ENCODE peak calls at places on chromosomes 1 and 21, in eight cellular contexts. S is lower leg skin, T is ovary, N is tibial nerve, B is A549, P is transverse colon, F is HepG2, X is adrenal gland. D is an unnamed sample.

GRCh38 chr1:246164764-246165163 is 342.3 kb downstream of the SMYD3 start:
- DNase-seq in F (no peak), B (no peak), P (no peak), T (no peak), N (no peak), X (no peak), S (no peak), D (no peak)

GRCh38 chr1:86062458-86062857 is 94.1 kb downstream of the COL24A1 start:
- DNase-seq in F (no peak), T (no peak), X (no peak), B (no peak), S (no peak), N (no peak), P (no peak), D (no peak)

GRCh38 chr1:241627453-241628329 is 12.5 kb downstream of the CHML start:
- DNase-seq in X (peak), P (peak), S (no peak), N (no peak), F (peak), B (peak), T (no peak), D (no peak)

GRCh38 chr1:180816132-180816531 is 96.6 kb upstream of the KIAA1614 start:
- DNase-seq in X (no peak), T (no peak), B (no peak), N (no peak), S (no peak), P (no peak), F (no peak), D (no peak)

GRCh38 chr1:65247419-65248359 is 61.7 kb upstream of the DNAJC6 start:
- DNase-seq in B (peak), N (no peak), F (no peak), S (peak), X (no peak), P (no peak), T (no peak), D (peak)

GRCh38 chr1:68225781-68226180 is 6.5 kb downstream of the WLS start:
- DNase-seq in N (no peak), T (no peak), X (no peak), S (no peak), P (no peak), F (no peak), B (no peak), D (no peak)

GRCh38 chr1:1893291-1893985 is 2.6 kb upstream of the GNB1 start:
- DNase-seq in X (no peak), P (no peak), S (no peak), T (no peak), F (no peak), N (no peak), B (no peak), D (no peak)

GRCh38 chr21:32900814-32901213 is 124.9 kb upstream of the OLIG2 start:
- DNase-seq in X (no peak), N (no peak), T (no peak), F (no peak), P (no peak), S (no peak), B (no peak), D (no peak)

GRCh38 chr1:212593696-212594335 is 14.7 kb upstream of the ATF3 start:
- DNase-seq in N (no peak), S (no peak), F (no peak), P (no peak), B (no peak), X (no peak), T (no peak), D (no peak)

GRCh38 chr21:45973475-45974072 is 8.0 kb upstream of the COL6A1 start:
- DNase-seq in N (peak), T (peak), X (peak), B (peak), F (peak), P (peak), S (peak), D (peak)

GRCh38 chr21:9756677-9757076 is 764.7 kb upstream of the TPTE start:
- DNase-seq in F (no peak), S (no peak), X (no peak), T (no peak), N (no peak), P (no peak), B (no peak), D (no peak)

GRCh38 chr1:28280501-28280900 is 21.2 kb downstream of the SESN2 start:
- DNase-seq in B (no peak), X (no peak), S (no peak), N (no peak), F (no peak), T (no peak), P (no peak), D (no peak)

GRCh38 chr1:224264321-224264720 is 65.7 kb downstream of the NVL start:
- DNase-seq in P (no peak), X (no peak), F (no peak), N (no peak), S (no peak), T (no peak), B (no peak), D (no peak)

GRCh38 chr1:156834322-156834721 is 17.7 kb upstream of the SH2D2A start:
- DNase-seq in N (no peak), B (no peak), T (no peak), P (no peak), F (no peak), S (no peak), X (no peak), D (no peak)

GRCh38 chr1:74038042-74038441 is 159.9 kb downstream of the LRRIQ3 start:
- DNase-seq in F (no peak), X (no peak), P (no peak), S (no peak), T (no peak), N (no peak), B (no peak), D (no peak)

GRCh38 chr1:53634571-53634979 is 104.4 kb downstream of the GLIS1 start:
- DNase-seq in S (no peak), X (peak), N (no peak), P (no peak), B (no peak), T (no peak), F (no peak), D (no peak)

GRCh38 chr1:66563094-66563800 is 29.3 kb downstream of the SGIP1 start:
- DNase-seq in T (peak), X (no peak), S (peak), F (peak), B (peak), N (no peak), P (peak), D (no peak)

GRCh38 chr21:26194326-26194725 is 23.8 kb upstream of the APP start:
- DNase-seq in X (no peak), S (no peak), F (no peak), P (no peak), T (no peak), B (no peak), N (no peak), D (no peak)

GRCh38 chr1:51175278-51175677 is 60.8 kb upstream of the RNF11 start:
- DNase-seq in T (no peak), N (no peak), B (no peak), F (no peak), P (no peak), S (no peak), X (no peak), D (no peak)

GRCh38 chr21:15001113-15001512 is 63.7 kb downstream of the NRIP1 start:
- DNase-seq in T (no peak), N (no peak), P (no peak), F (no peak), X (no peak), B (no peak), S (no peak), D (no peak)

GRCh38 chr1:23286401-23286800 is 57.7 kb downstream of the HNRNPR start:
- DNase-seq in N (no peak), B (no peak), F (no peak), T (no peak), P (no peak), S (no peak), X (no peak), D (no peak)

GRCh38 chr1:209816923-209817322 is 10.8 kb upstream of the UTP25 start:
- DNase-seq in X (no peak), T (no peak), F (no peak), P (no peak), S (no peak), N (no peak), B (no peak), D (no peak)

GRCh38 chr1:115712911-115713609 is 55.5 kb downstream of the CASQ2 start:
- DNase-seq in T (no peak), B (no peak), X (no peak), P (no peak), N (no peak), F (no peak), S (no peak), D (no peak)

GRCh38 chr1:169132512-169133227 is 26.2 kb downstream of the ATP1B1 start:
- DNase-seq in F (no peak), P (no peak), N (no peak), T (no peak), X (no peak), B (no peak), S (no peak), D (no peak)

GRCh38 chr1:120179420-120180348 is 3.4 kb upstream of the SEC22B start:
- DNase-seq in N (no peak), F (no peak), X (no peak), T (peak), S (no peak), B (no peak), P (peak), D (peak)

GRCh38 chr1:235866207-235866912 is at the start of gene LYST:
- DNase-seq in B (peak), X (peak), T (peak), P (peak), N (peak), F (peak), S (peak), D (peak)

GRCh38 chr1:15452216-15452615 is 4.3 kb upstream of the CELA2A start:
- DNase-seq in B (no peak), N (no peak), X (no peak), T (no peak), P (no peak), F (no peak), S (no peak), D (no peak)

GRCh38 chr1:47231314-47232186 is 475 bp downstream of the TAL1 start:
- DNase-seq in B (peak), S (no peak), P (no peak), N (peak), X (peak), T (no peak), F (no peak), D (peak)

GRCh38 chr1:21490774-21491482 is 18.3 kb upstream of the ALPL start:
- DNase-seq in S (no peak), X (no peak), F (peak), B (peak), N (no peak), T (no peak), P (peak), D (no peak)

GRCh38 chr21:36288651-36289243 is 31.2 kb upstream of the MORC3 start:
- DNase-seq in N (no peak), X (no peak), P (no peak), S (no peak), F (no peak), B (no peak), T (no peak), D (no peak)

GRCh38 chr1:151693057-151693651 is 23.4 kb downstream of the CELF3 start:
- DNase-seq in T (no peak), F (peak), N (no peak), B (peak), S (no peak), X (no peak), P (no peak), D (no peak)

GRCh38 chr1:60895167-60896124 is 186.9 kb upstream of the NFIA start:
- DNase-seq in P (no peak), N (no peak), X (no peak), F (no peak), B (no peak), S (no peak), T (no peak), D (no peak)

GRCh38 chr1:30184393-30185141 is 538.8 kb downstream of the MATN1 start:
- DNase-seq in P (no peak), B (no peak), T (no peak), F (no peak), S (peak), N (no peak), X (no peak), D (no peak)

GRCh38 chr1:227234998-227235405 is 83.3 kb downstream of the CDC42BPA start:
- DNase-seq in P (no peak), F (peak), B (peak), T (no peak), X (no peak), S (no peak), N (peak), D (no peak)

GRCh38 chr1:74422379-74423155 is 89.8 kb downstream of the LRRC53 start:
- DNase-seq in S (no peak), X (no peak), F (no peak), N (no peak), B (no peak), P (no peak), T (no peak), D (no peak)

GRCh38 chr21:44089001-44089911 is 17.9 kb upstream of the PWP2 start:
- DNase-seq in P (peak), N (no peak), S (no peak), B (no peak), F (no peak), T (no peak), X (no peak), D (no peak)

GRCh38 chr21:44993321-44994015 is 53.6 kb downstream of the SLX9 start:
- DNase-seq in T (no peak), F (no peak), B (no peak), X (no peak), S (no peak), P (no peak), N (no peak), D (peak)

GRCh38 chr1:61426884-61427283 is 298.1 kb downstream of the TM2D1 start:
- DNase-seq in X (no peak), F (no peak), N (no peak), B (no peak), P (no peak), T (no peak), S (no peak), D (no peak)

DNA sequence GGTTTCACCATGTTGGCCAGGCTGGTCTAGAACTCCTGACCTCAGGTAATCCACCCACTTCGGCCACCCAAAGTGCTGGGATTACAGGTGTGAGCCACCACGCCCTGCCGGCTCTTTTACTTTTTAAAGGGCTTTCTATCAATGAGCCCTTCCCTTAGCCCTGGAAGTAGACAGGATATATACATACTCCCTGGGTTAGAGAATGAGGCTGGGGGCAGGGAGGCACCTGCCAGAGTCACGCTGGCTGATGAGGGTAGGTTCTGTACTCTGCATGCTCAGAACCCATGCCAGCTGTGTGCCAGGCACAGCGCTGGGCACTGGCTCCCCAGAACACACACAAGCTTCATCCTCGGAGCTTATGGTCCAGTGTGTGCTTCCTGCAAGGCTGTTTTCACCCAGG is 113.6 kb upstream of the IPO9 start:
- DNase-seq in T (no peak), B (no peak), X (no peak), P (no peak), F (no peak), S (no peak), N (no peak), D (peak)
- TF ChIP-seq POLR2A in T (no peak), B (no peak), X (no peak), P (no peak), F (no peak), S (no peak), N (no peak), D (no peak)

GRCh38 chr1:54972436-54972835 is 8.0 kb upstream of the TMEM61 start:
- DNase-seq in S (no peak), P (no peak), N (no peak), B (no peak), F (no peak), X (no peak), T (no peak), D (no peak)
- TF ChIP-seq POLR2A in S (no peak), P (no peak), N (no peak), B (no peak), F (no peak), X (no peak), T (no peak), D (no peak)

DNA sequence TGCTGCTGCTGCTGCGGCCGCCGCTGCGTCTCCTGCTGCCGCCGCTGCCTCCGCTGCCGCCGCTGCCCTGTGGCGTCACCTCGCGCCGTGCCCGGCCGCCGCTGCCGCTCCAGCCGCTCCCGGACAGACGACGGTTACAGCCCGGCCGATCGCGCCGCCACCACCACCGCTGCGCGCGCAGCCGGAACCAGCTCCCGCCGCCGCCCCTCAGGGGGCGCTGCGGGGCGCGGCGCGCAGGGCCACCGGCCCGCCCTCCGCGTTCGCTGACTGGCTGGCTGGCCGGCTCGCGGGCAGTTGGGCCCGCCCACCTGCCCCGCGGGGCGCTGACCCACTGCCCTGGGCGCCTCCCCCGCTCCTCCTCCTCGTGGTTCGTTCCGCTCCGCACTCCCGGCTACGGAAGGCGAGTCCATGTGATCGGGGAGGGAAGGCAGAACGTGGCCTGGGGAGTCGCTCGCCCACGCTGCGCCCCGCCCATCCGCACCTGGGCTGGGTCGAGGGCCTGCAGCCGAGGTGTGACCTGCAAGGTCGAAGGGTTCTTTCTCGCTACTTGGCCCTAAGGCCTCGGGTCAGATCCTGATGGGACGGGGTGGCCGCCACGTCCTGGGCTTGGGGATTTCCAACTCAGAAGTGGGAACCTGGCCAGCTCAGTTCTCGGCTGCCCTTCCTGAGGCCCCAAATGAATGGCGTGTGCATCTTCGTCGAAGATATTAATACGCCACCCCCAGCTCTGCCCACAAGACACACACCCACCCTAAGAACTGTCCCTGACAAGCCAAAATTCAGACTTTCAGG is at the start of gene PTP4A2:
- DNase-seq in X (peak), P (peak), S (peak), F (peak), N (peak), B (peak), T (peak), D (peak)
- TF ChIP-seq POLR2A in X (peak), P (peak), S (no peak), F (peak), N (peak), B (peak), T (peak), D (peak)

DNA sequence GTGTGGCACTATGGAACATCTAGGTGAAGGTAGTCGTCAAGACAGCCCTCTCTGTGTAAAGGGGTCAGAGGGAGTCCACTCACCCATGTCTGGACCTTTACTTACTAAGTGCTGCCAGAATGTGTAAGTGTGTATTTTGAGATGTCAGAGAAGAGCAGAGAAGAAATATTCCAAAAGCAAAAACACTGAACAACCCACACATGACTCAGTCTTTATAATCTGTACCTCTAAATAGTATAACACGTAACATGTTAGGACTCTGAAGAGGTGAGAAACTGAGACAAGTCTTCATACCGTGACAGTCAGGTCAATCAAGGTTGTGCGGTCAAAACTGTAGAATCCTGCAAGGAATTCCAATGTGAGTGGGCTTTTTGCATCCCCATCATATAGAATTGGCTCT is 555.2 kb downstream of the LMO4 start:
- DNase-seq in S (no peak), X (no peak), T (no peak), P (no peak), B (no peak), N (no peak), F (no peak), D (no peak)
- TF ChIP-seq POLR2A in S (no peak), X (no peak), T (no peak), P (no peak), B (no peak), N (no peak), F (no peak), D (no peak)

DNA sequence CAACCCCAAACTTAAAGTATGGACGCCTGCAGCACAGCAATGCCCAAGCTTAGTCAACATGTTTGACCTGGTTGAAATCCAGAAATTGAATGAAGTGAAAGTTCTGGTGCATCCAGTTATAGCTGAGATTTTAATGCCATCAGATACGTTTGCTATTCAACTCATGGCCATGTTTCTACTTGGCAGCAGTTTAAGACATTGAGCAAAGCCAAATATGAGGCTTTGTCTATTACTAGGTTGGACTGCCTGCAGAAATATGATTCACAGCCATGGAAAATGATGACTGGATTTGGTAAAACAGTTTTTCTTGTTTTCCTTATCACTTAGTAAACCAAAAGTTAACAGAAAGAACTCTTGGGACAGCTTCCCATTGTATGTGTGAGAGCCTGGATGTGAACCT is 32.2 kb upstream of the MYSM1 start:
- DNase-seq in P (no peak), N (no peak), X (no peak), S (no peak), F (no peak), B (no peak), T (no peak), D (no peak)
- TF ChIP-seq POLR2A in P (no peak), N (no peak), X (no peak), S (no peak), F (no peak), B (no peak), T (no peak), D (no peak)